ENCODE peak calls at places on chromosomes 16 and 17, in five cellular contexts. One of them, this sample, is unnamed.
A peak's percentile ranks its signal among the peaks of the same experiment; 100 is the strongest.

GRCh38 chr17:74163271-74163821 is 40.1 kb upstream of the RPL38 start:
- DNase-seq in erythroblast: no peak
- DNase-seq in SK-MEL-5: no peak
- DNase-seq in Calu3: no peak
- DNase-seq in activated T-helper 1 cell treated with anti-CD3 and anti-CD28 coated beads, Interleukin-2, amount 50 U/mL, for 16 hours: no peak
- DNase-seq in this sample: no peak

GRCh38 chr16:81823111-81823510 is 44.0 kb downstream of the PLCG2 start:
- DNase-seq in activated T-helper 1 cell treated with anti-CD3 and anti-CD28 coated beads, Interleukin-2, amount 50 U/mL, for 16 hours: no peak
- DNase-seq in Calu3: no peak
- DNase-seq in erythroblast: no peak
- DNase-seq in SK-MEL-5: no peak
- DNase-seq in this sample: no peak

GRCh38 chr16:82793550-82794244 is 166.9 kb downstream of the CDH13 start:
- DNase-seq in erythroblast: no peak
- DNase-seq in Calu3: no peak
- DNase-seq in activated T-helper 1 cell treated with anti-CD3 and anti-CD28 coated beads, Interleukin-2, amount 50 U/mL, for 16 hours: no peak
- DNase-seq in SK-MEL-5: no peak
- DNase-seq in this sample: no peak

GRCh38 chr17:42748906-42749798 is 4.3 kb upstream of the EZH1 start:
- DNase-seq in Calu3: no peak
- DNase-seq in erythroblast: no peak
- DNase-seq in SK-MEL-5: no peak
- DNase-seq in activated T-helper 1 cell treated with anti-CD3 and anti-CD28 coated beads, Interleukin-2, amount 50 U/mL, for 16 hours: no peak
- DNase-seq in this sample: peak; percentile 17

GRCh38 chr16:10009691-10010090 is 172.5 kb downstream of the GRIN2A start:
- DNase-seq in activated T-helper 1 cell treated with anti-CD3 and anti-CD28 coated beads, Interleukin-2, amount 50 U/mL, for 16 hours: no peak
- DNase-seq in erythroblast: no peak
- DNase-seq in Calu3: no peak
- DNase-seq in SK-MEL-5: peak; percentile 55
- DNase-seq in this sample: no peak

GRCh38 chr17:82754297-82755208 is 2.7 kb downstream of the TBCD start:
- DNase-seq in activated T-helper 1 cell treated with anti-CD3 and anti-CD28 coated beads, Interleukin-2, amount 50 U/mL, for 16 hours: no peak
- DNase-seq in erythroblast: peak; percentile 57
- DNase-seq in Calu3: peak; percentile 64
- DNase-seq in SK-MEL-5: peak; percentile 17
- DNase-seq in this sample: peak; percentile 15

GRCh38 chr16:81315271-81316175 is 761 bp downstream of the GAN start:
- DNase-seq in Calu3: peak; percentile 66
- DNase-seq in erythroblast: peak; percentile 68
- DNase-seq in SK-MEL-5: peak; percentile 26
- DNase-seq in activated T-helper 1 cell treated with anti-CD3 and anti-CD28 coated beads, Interleukin-2, amount 50 U/mL, for 16 hours: peak; percentile 4
- DNase-seq in this sample: peak; percentile 51

GRCh38 chr17:37518816-37519215 is 29.1 kb downstream of the DUSP14 start:
- DNase-seq in activated T-helper 1 cell treated with anti-CD3 and anti-CD28 coated beads, Interleukin-2, amount 50 U/mL, for 16 hours: no peak
- DNase-seq in erythroblast: no peak
- DNase-seq in Calu3: no peak
- DNase-seq in SK-MEL-5: peak; percentile 29
- DNase-seq in this sample: no peak

GRCh38 chr17:27326585-27326984 is 32.7 kb downstream of the WSB1 start:
- DNase-seq in Calu3: no peak
- DNase-seq in activated T-helper 1 cell treated with anti-CD3 and anti-CD28 coated beads, Interleukin-2, amount 50 U/mL, for 16 hours: no peak
- DNase-seq in erythroblast: no peak
- DNase-seq in SK-MEL-5: no peak
- DNase-seq in this sample: no peak

GRCh38 chr16:89113152-89113547 is 19.5 kb downstream of the ACSF3 start:
- DNase-seq in erythroblast: no peak
- DNase-seq in Calu3: no peak
- DNase-seq in activated T-helper 1 cell treated with anti-CD3 and anti-CD28 coated beads, Interleukin-2, amount 50 U/mL, for 16 hours: no peak
- DNase-seq in SK-MEL-5: no peak
- DNase-seq in this sample: no peak

This sample was measured in cardiac fibroblast.